ENCODE peak calls at places on chromosomes 5 and 9, in nine cellular contexts. X is GM12878, S is H1, H is SK-N-SH, W is K562, L is suprapubic skin, M is HepG2, P is upper lobe of left lung, R is transverse colon. B is an unnamed sample. For H3K36me3, the result is how much of the 10 kb centered on the place peaks cover.

GRCh38 chr5:61245486-61245885 is 83.2 kb upstream of the SMIM15 start:
- DNase-seq in X (no peak), S (no peak), H (peak), W (no peak), L (no peak), M (no peak), P (no peak), R (peak), B (no peak)

GRCh38 chr5:129459485-129460120 is 495 bp upstream of the ADAMTS19 start:
- DNase-seq in X (no peak), S (no peak), H (peak), W (no peak), L (no peak), M (no peak), P (peak), R (peak), B (no peak)

GRCh38 chr9:14320272-14321245 is 6.6 kb upstream of the NFIB start:
- DNase-seq in X (no peak), S (no peak), H (no peak), W (no peak), L (no peak), M (no peak), P (no peak), R (peak), B (no peak)

GRCh38 chr9:136847065-136847826 is 2.0 kb upstream of the PHPT1 start:
- DNase-seq in X (no peak), S (no peak), H (peak), W (peak), L (no peak), M (peak), P (peak), R (peak), B (no peak)

GRCh38 chr5:82799346-82800077 is 277.7 kb downstream of the TMEM167A start:
- DNase-seq in X (no peak), S (no peak), H (no peak), W (no peak), L (no peak), M (peak), P (no peak), R (no peak), B (no peak)

GRCh38 chr5:1734271-1734907 is 65.2 kb downstream of the MRPL36 start:
- DNase-seq in X (no peak), S (no peak), H (peak), W (no peak), L (peak), M (no peak), P (no peak), R (no peak), B (no peak)

GRCh38 chr5:140346348-140347221 is at the start of gene HBEGF:
- DNase-seq in X (no peak), S (peak), H (peak), W (peak), L (peak), M (peak), P (peak), R (peak), B (peak)

GRCh38 chr5:59609501-59610265 is 283.8 kb downstream of the PDE4D start:
- DNase-seq in X (no peak), S (no peak), H (no peak), W (no peak), L (no peak), M (no peak), P (no peak), R (no peak), B (no peak)

GRCh38 chr5:132050136-132050535 is 10.3 kb upstream of the IL3 start:
- DNase-seq in X (no peak), S (no peak), H (no peak), W (no peak), L (peak), M (no peak), P (no peak), R (peak), B (peak)

GRCh38 chr5:171312129-171312819 is 3.2 kb downstream of the TLX3 start:
- DNase-seq in X (no peak), S (no peak), H (no peak), W (no peak), L (peak), M (no peak), P (peak), R (no peak), B (no peak)
- TF ChIP-seq EP300 in X (no peak), S (no peak), H (no peak), W (no peak), L (no peak), M (no peak), P (no peak), R (no peak), B (no peak)

GRCh38 chr9:134419684-134420076 is 93.4 kb downstream of the RXRA start:
- DNase-seq in X (no peak), S (no peak), H (peak), W (peak), L (no peak), M (no peak), P (no peak), R (no peak), B (no peak)
- H3K36me3 ChIP-seq in X (under half), S (under half), H (under half), W (under half), L (half or more), M (under half), P (half or more), R (under half), B (under half)

GRCh38 chr5:32231929-32232328 is 57.8 kb upstream of the GOLPH3 start:
- DNase-seq in X (no peak), S (no peak), H (no peak), W (no peak), L (no peak), M (no peak), P (peak), R (no peak), B (no peak)
- TF ChIP-seq POLR2AphosphoS5 in X (no peak), S (no peak), H (no peak), W (no peak), L (no peak), M (no peak), P (no peak), R (no peak), B (no peak)

DNA sequence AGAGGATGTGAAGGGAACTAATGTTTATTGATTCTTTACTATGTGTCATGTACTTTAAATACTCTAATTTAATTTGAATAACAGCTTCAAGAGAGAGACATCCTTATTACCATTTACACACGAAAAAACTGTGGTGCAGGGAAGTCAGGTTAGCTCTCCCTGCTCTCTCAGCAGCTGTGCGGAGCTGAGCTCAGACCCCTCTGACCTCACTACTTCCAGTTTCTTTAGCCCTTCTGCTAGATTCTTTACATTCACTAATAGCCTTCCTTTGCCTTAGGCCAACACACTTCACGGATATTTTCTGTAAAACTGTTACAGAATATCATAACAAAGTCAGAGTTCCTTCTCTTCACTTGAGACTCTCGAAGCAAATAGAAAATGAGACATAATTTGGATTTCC is 131.3 kb upstream of the ARRDC3 start:
- DNase-seq in X (no peak), S (no peak), H (no peak), W (no peak), L (no peak), M (no peak), P (no peak), R (no peak), B (no peak)
- TF ChIP-seq EP300 in X (no peak), S (no peak), H (no peak), W (no peak), L (no peak), M (no peak), P (no peak), R (no peak), B (no peak)